ENCODE peak calls at places on chromosomes 12 and 14, in seven cellular contexts. One of them, this sample, is unnamed.

GRCh38 chr14:65860956-65861631 is 448.6 kb downstream of the FUT8 start:
- DNase-seq in H1: no peak
- DNase-seq in IMR-90: no peak
- DNase-seq in neuronal stem cell: no peak
- DNase-seq in ovary: no peak
- DNase-seq in fibroblast of lung: no peak
- DNase-seq in endothelial cell of umbilical vein: no peak
- DNase-seq in this sample: no peak

GRCh38 chr14:30569216-30569902 is 10.4 kb downstream of the G2E3 start:
- DNase-seq in H1: no peak
- DNase-seq in endothelial cell of umbilical vein: no peak
- DNase-seq in neuronal stem cell: no peak
- DNase-seq in IMR-90: no peak
- DNase-seq in fibroblast of lung: peak; percentile 33
- DNase-seq in ovary: no peak
- DNase-seq in this sample: no peak

GRCh38 chr12:53287741-53288216 is 7.6 kb upstream of the PFDN5 start:
- DNase-seq in fibroblast of lung: peak; percentile 39
- DNase-seq in IMR-90: peak; percentile 61
- DNase-seq in endothelial cell of umbilical vein: peak; percentile 66
- DNase-seq in H1: peak; percentile 81
- DNase-seq in neuronal stem cell: peak; percentile 39
- DNase-seq in ovary: peak; percentile 73
- DNase-seq in this sample: peak; percentile 77

GRCh38 chr12:107780298-107780697 is 5.8 kb downstream of the ASCL4 start:
- DNase-seq in ovary: no peak
- DNase-seq in IMR-90: no peak
- DNase-seq in H1: no peak
- DNase-seq in fibroblast of lung: no peak
- DNase-seq in endothelial cell of umbilical vein: no peak
- DNase-seq in neuronal stem cell: no peak
- DNase-seq in this sample: no peak

GRCh38 chr14:59358105-59358504 is 107.1 kb downstream of the GPR135 start:
- DNase-seq in fibroblast of lung: peak; percentile 92
- DNase-seq in endothelial cell of umbilical vein: no peak
- DNase-seq in ovary: no peak
- DNase-seq in IMR-90: peak; percentile 67
- DNase-seq in H1: no peak
- DNase-seq in neuronal stem cell: no peak
- DNase-seq in this sample: peak; percentile 61

GRCh38 chr12:109982211-109982610 is 14.0 kb downstream of the GIT2 start:
- DNase-seq in H1: no peak
- DNase-seq in fibroblast of lung: peak; percentile 71
- DNase-seq in ovary: no peak
- DNase-seq in neuronal stem cell: no peak
- DNase-seq in endothelial cell of umbilical vein: no peak
- DNase-seq in IMR-90: peak; percentile 52
- DNase-seq in this sample: peak; percentile 61

GRCh38 chr12:113155060-113155459 is 5.5 kb downstream of the CFAP73 start:
- DNase-seq in IMR-90: no peak
- DNase-seq in ovary: no peak
- DNase-seq in fibroblast of lung: no peak
- DNase-seq in endothelial cell of umbilical vein: no peak
- DNase-seq in neuronal stem cell: no peak
- DNase-seq in H1: no peak
- DNase-seq in this sample: no peak

GRCh38 chr12:5043589-5044419 is at the start of gene KCNA5:
- DNase-seq in ovary: no peak
- DNase-seq in fibroblast of lung: no peak
- DNase-seq in IMR-90: no peak
- DNase-seq in endothelial cell of umbilical vein: no peak
- DNase-seq in H1: peak; percentile 77
- DNase-seq in neuronal stem cell: peak; percentile 37
- DNase-seq in this sample: no peak

GRCh38 chr14:56945291-56945690 is 135.0 kb upstream of the OTX2 start:
- DNase-seq in IMR-90: no peak
- DNase-seq in ovary: no peak
- DNase-seq in fibroblast of lung: no peak
- DNase-seq in endothelial cell of umbilical vein: no peak
- DNase-seq in neuronal stem cell: no peak
- DNase-seq in H1: no peak
- DNase-seq in this sample: no peak

GRCh38 chr14:77607741-77608302 is 8.6 kb downstream of the SPTLC2 start:
- DNase-seq in H1: no peak
- DNase-seq in endothelial cell of umbilical vein: peak; percentile 93
- DNase-seq in neuronal stem cell: no peak
- DNase-seq in IMR-90: no peak
- DNase-seq in ovary: no peak
- DNase-seq in fibroblast of lung: no peak
- DNase-seq in this sample: no peak

GRCh38 chr14:100975668-100976067 is 72.1 kb upstream of the RTL1 start:
- DNase-seq in endothelial cell of umbilical vein: no peak
- DNase-seq in IMR-90: peak; percentile 49
- DNase-seq in ovary: no peak
- DNase-seq in H1: no peak
- DNase-seq in neuronal stem cell: no peak
- DNase-seq in fibroblast of lung: peak; percentile 68
- DNase-seq in this sample: no peak

GRCh38 chr12:11482955-11483354 is 87.6 kb upstream of the PRB2 start:
- DNase-seq in endothelial cell of umbilical vein: peak; percentile 88
- DNase-seq in fibroblast of lung: peak; percentile 23
- DNase-seq in IMR-90: peak; percentile 37
- DNase-seq in H1: no peak
- DNase-seq in neuronal stem cell: no peak
- DNase-seq in ovary: no peak
- DNase-seq in this sample: peak; percentile 68

GRCh38 chr12:119840617-119841016 is 36.5 kb downstream of the CIT start:
- DNase-seq in fibroblast of lung: no peak
- DNase-seq in endothelial cell of umbilical vein: no peak
- DNase-seq in IMR-90: no peak
- DNase-seq in neuronal stem cell: no peak
- DNase-seq in H1: no peak
- DNase-seq in ovary: no peak
- DNase-seq in this sample: no peak

GRCh38 chr12:64240781-64241180 is 18.7 kb upstream of the KICS2 start:
- DNase-seq in neuronal stem cell: no peak
- DNase-seq in fibroblast of lung: no peak
- DNase-seq in H1: no peak
- DNase-seq in endothelial cell of umbilical vein: no peak
- DNase-seq in ovary: no peak
- DNase-seq in IMR-90: no peak
- DNase-seq in this sample: peak; percentile 54

GRCh38 chr12:98803468-98804209 is 158.5 kb downstream of the APAF1 start:
- DNase-seq in IMR-90: peak; percentile 5
- DNase-seq in ovary: no peak
- DNase-seq in H1: no peak
- DNase-seq in neuronal stem cell: no peak
- DNase-seq in fibroblast of lung: no peak
- DNase-seq in endothelial cell of umbilical vein: no peak
- DNase-seq in this sample: no peak

GRCh38 chr12:115818973-115819372 is 458.5 kb downstream of the MED13L start:
- DNase-seq in ovary: no peak
- DNase-seq in IMR-90: no peak
- DNase-seq in H1: no peak
- DNase-seq in neuronal stem cell: no peak
- DNase-seq in endothelial cell of umbilical vein: no peak
- DNase-seq in fibroblast of lung: no peak
- DNase-seq in this sample: no peak

GRCh38 chr12:78086553-78087362 is 256.1 kb downstream of the NAV3 start:
- DNase-seq in endothelial cell of umbilical vein: peak; percentile 24
- DNase-seq in IMR-90: peak; percentile 12
- DNase-seq in neuronal stem cell: no peak
- DNase-seq in H1: no peak
- DNase-seq in ovary: no peak
- DNase-seq in fibroblast of lung: no peak
- DNase-seq in this sample: peak; percentile 45

GRCh38 chr14:58796201-58796600 is 158.4 kb downstream of the DACT1 start:
- DNase-seq in H1: no peak
- DNase-seq in IMR-90: no peak
- DNase-seq in ovary: no peak
- DNase-seq in fibroblast of lung: no peak
- DNase-seq in endothelial cell of umbilical vein: no peak
- DNase-seq in neuronal stem cell: no peak
- DNase-seq in this sample: no peak

GRCh38 chr12:129673807-129674206 is 230.0 kb downstream of the TMEM132D start:
- DNase-seq in neuronal stem cell: no peak
- DNase-seq in endothelial cell of umbilical vein: no peak
- DNase-seq in fibroblast of lung: no peak
- DNase-seq in ovary: no peak
- DNase-seq in IMR-90: no peak
- DNase-seq in H1: no peak
- DNase-seq in this sample: no peak

GRCh38 chr14:90556666-90557450 is 160.0 kb downstream of the CALM1 start:
- DNase-seq in ovary: no peak
- DNase-seq in endothelial cell of umbilical vein: no peak
- DNase-seq in neuronal stem cell: no peak
- DNase-seq in H1: no peak
- DNase-seq in fibroblast of lung: no peak
- DNase-seq in IMR-90: no peak
- DNase-seq in this sample: no peak

GRCh38 chr12:46233418-46233817 is 35.4 kb downstream of the SLC38A1 start:
- DNase-seq in neuronal stem cell: no peak
- DNase-seq in IMR-90: no peak
- DNase-seq in fibroblast of lung: no peak
- DNase-seq in ovary: no peak
- DNase-seq in endothelial cell of umbilical vein: no peak
- DNase-seq in H1: no peak
- DNase-seq in this sample: no peak

GRCh38 chr12:52311282-52311643 is 9.9 kb downstream of the KRT83 start:
- DNase-seq in endothelial cell of umbilical vein: no peak
- DNase-seq in IMR-90: no peak
- DNase-seq in fibroblast of lung: no peak
- DNase-seq in ovary: no peak
- DNase-seq in H1: no peak
- DNase-seq in neuronal stem cell: no peak
- DNase-seq in this sample: no peak

GRCh38 chr14:92397140-92397815 is 74.3 kb downstream of the SLC24A4 start:
- DNase-seq in endothelial cell of umbilical vein: no peak
- DNase-seq in fibroblast of lung: peak; percentile 74
- DNase-seq in neuronal stem cell: no peak
- DNase-seq in ovary: no peak
- DNase-seq in H1: no peak
- DNase-seq in IMR-90: peak; percentile 62
- DNase-seq in this sample: peak; percentile 51

DNA sequence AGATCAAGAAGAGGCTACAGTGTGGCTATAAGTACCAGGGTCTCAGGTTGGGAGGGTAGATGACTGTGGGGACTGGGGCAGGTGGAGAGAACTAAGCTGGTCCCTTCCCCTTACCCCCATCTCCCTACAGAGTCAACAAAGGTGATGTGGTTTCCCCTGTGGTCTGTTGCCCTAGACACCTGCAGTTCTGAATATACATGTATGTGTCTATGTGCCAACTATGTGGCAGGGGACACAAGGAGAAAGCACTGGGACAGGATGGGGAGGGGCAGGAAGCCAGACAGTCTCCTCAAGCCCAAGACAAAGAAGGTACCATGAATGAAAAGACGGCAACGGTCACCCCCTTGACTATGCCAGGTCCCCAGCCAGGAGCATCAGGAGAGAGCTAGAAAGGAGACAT is 4.5 kb upstream of the HDAC7 start:
- DNase-seq in H1: no peak
- DNase-seq in fibroblast of lung: no peak
- DNase-seq in IMR-90: no peak
- DNase-seq in neuronal stem cell: no peak
- DNase-seq in endothelial cell of umbilical vein: no peak
- DNase-seq in ovary: no peak
- DNase-seq in this sample: no peak
- H3K4me1 ChIP-seq in H1: peaks cover 21% of the 10 kb centered on the region
- H3K4me1 ChIP-seq in fibroblast of lung: peaks cover 20% of the 10 kb centered on the region
- H3K4me1 ChIP-seq in IMR-90: peaks cover 28% of the 10 kb centered on the region
- H3K4me1 ChIP-seq in neuronal stem cell: peaks cover 32% of the 10 kb centered on the region
- H3K4me1 ChIP-seq in endothelial cell of umbilical vein: peaks cover 26% of the 10 kb centered on the region
- H3K4me1 ChIP-seq in ovary: peaks cover 31% of the 10 kb centered on the region
- H3K4me1 ChIP-seq in this sample: peaks cover 81% of the 10 kb centered on the region

GRCh38 chr14:103476065-103476464 is 46.6 kb downstream of the CKB start:
- DNase-seq in ovary: no peak
- DNase-seq in endothelial cell of umbilical vein: no peak
- DNase-seq in neuronal stem cell: no peak
- DNase-seq in IMR-90: no peak
- DNase-seq in H1: no peak
- DNase-seq in fibroblast of lung: no peak
- DNase-seq in this sample: no peak
- H3K36me3 ChIP-seq in ovary: no peaks in the 10 kb centered on the region
- H3K36me3 ChIP-seq in endothelial cell of umbilical vein: peaks cover 27% of the 10 kb centered on the region
- H3K36me3 ChIP-seq in neuronal stem cell: peaks cover 91% of the 10 kb centered on the region
- H3K36me3 ChIP-seq in IMR-90: peaks cover 40% of the 10 kb centered on the region
- H3K36me3 ChIP-seq in H1: peaks cover 10% of the 10 kb centered on the region
- H3K36me3 ChIP-seq in fibroblast of lung: peaks cover 11% of the 10 kb centered on the region
- H3K36me3 ChIP-seq in this sample: peaks cover 81% of the 10 kb centered on the region

GRCh38 chr12:49347307-49348237 is 884 bp downstream of the DNAJC22 start:
- DNase-seq in H1: peak; percentile 98
- DNase-seq in IMR-90: peak; percentile 89
- DNase-seq in ovary: peak; percentile 84
- DNase-seq in neuronal stem cell: peak; percentile 76
- DNase-seq in endothelial cell of umbilical vein: peak; percentile 69
- DNase-seq in fibroblast of lung: peak; percentile 90
- DNase-seq in this sample: peak; percentile 86
- H3K4me1 ChIP-seq in H1: peaks cover 13% of the 10 kb centered on the region
- H3K4me1 ChIP-seq in IMR-90: peaks cover 20% of the 10 kb centered on the region
- H3K4me1 ChIP-seq in ovary: peaks cover 16% of the 10 kb centered on the region
- H3K4me1 ChIP-seq in neuronal stem cell: peaks cover 23% of the 10 kb centered on the region
- H3K4me1 ChIP-seq in endothelial cell of umbilical vein: peaks cover 37% of the 10 kb centered on the region
- H3K4me1 ChIP-seq in fibroblast of lung: peaks cover 25% of the 10 kb centered on the region
- H3K4me1 ChIP-seq in this sample: peaks cover 26% of the 10 kb centered on the region

DNA sequence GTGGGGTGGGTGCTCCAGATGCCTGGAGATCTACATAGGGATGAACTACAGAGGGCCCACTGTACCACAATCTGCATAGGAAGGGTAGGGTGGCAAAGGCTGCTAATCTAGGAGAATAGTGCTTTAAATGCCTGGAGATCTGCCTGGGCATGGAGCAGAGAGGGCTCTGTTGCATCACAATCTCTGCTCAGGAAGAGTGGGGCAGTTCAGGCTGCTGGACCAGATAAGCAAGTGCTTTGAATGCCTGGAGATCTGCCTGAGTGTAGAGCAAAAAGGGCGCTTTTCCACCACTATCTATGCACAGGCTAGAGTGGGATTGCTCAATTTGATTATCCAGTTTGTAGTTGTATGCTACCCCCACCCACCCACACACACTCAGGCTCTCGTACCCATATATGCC is 886.3 kb upstream of the SEL1L start:
- DNase-seq in ovary: no peak
- DNase-seq in H1: no peak
- DNase-seq in endothelial cell of umbilical vein: no peak
- DNase-seq in IMR-90: no peak
- DNase-seq in fibroblast of lung: no peak
- DNase-seq in neuronal stem cell: no peak
- DNase-seq in this sample: no peak
- H3K36me3 ChIP-seq in ovary: no peaks in the 10 kb centered on the region
- H3K36me3 ChIP-seq in H1: no peaks in the 10 kb centered on the region
- H3K36me3 ChIP-seq in endothelial cell of umbilical vein: no peaks in the 10 kb centered on the region
- H3K36me3 ChIP-seq in IMR-90: no peaks in the 10 kb centered on the region
- H3K36me3 ChIP-seq in fibroblast of lung: no peaks in the 10 kb centered on the region
- H3K36me3 ChIP-seq in neuronal stem cell: no peaks in the 10 kb centered on the region
- H3K36me3 ChIP-seq in this sample: no peaks in the 10 kb centered on the region

DNA sequence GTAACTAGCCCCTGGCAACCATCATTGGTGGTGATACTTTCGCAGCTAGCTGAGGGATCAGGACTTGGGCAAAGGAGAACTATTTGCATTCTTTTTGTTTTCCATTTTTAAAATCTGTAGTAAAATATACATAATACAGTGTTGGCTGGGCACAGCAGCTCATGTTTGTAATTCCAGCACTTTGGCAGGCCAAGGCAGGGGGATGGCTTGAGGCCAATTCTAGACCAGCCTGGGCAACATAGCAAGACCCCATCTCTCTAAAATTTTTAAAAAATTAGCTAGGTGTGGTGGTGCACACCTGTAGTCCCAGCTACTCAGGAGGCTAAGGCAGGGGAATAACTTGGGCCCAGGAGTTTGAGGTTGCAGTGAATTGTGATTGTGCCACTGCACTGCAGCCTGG is 20.0 kb downstream of the TFCP2 start:
- DNase-seq in endothelial cell of umbilical vein: no peak
- DNase-seq in H1: no peak
- DNase-seq in IMR-90: no peak
- DNase-seq in ovary: no peak
- DNase-seq in fibroblast of lung: no peak
- DNase-seq in neuronal stem cell: no peak
- DNase-seq in this sample: no peak
- H3K4me1 ChIP-seq in endothelial cell of umbilical vein: no peaks in the 10 kb centered on the region
- H3K4me1 ChIP-seq in H1: no peaks in the 10 kb centered on the region
- H3K4me1 ChIP-seq in IMR-90: peaks cover 2% of the 10 kb centered on the region
- H3K4me1 ChIP-seq in ovary: no peaks in the 10 kb centered on the region
- H3K4me1 ChIP-seq in fibroblast of lung: no peaks in the 10 kb centered on the region
- H3K4me1 ChIP-seq in neuronal stem cell: no peaks in the 10 kb centered on the region
- H3K4me1 ChIP-seq in this sample: peaks cover 4% of the 10 kb centered on the region